ENCODE peak calls at places on chromosomes 1 and 21, in four cellular contexts. D is KG1, R is glutamatergic neuron, W is astrocyte of the cerebellum. U is an unnamed sample.
A peak's percentile ranks its signal among the peaks of the same experiment; 100 is the strongest.

GRCh38 chr1:111099289-111099688 is 40.6 kb downstream of the DRAM2 start:
- DNase-seq in R (no peak), W (no peak), D (no peak), U (no peak)

GRCh38 chr1:6162773-6163172 is 17.3 kb downstream of the CHD5 start:
- DNase-seq in W (no peak), D (no peak), R (peak; percentile 61), U (no peak)

GRCh38 chr1:236457775-236458174 is 63.7 kb downstream of the EDARADD start:
- DNase-seq in R (no peak), D (no peak), W (no peak), U (no peak)

GRCh38 chr21:16418211-16418610 is 688.4 kb downstream of the USP25 start:
- DNase-seq in W (no peak), R (no peak), D (no peak), U (no peak)

GRCh38 chr1:67261646-67262045 is 46.0 kb upstream of the IL12RB2 start:
- DNase-seq in D (peak; percentile 2), R (no peak), W (no peak), U (no peak)

GRCh38 chr1:2152914-2153313 is 41.7 kb downstream of the FAAP20 start:
- DNase-seq in D (no peak), W (no peak), R (no peak), U (no peak)

GRCh38 chr21:33427051-33427450 is 23.8 kb downstream of the IFNGR2 start:
- DNase-seq in W (no peak), D (no peak), R (no peak), U (no peak)

GRCh38 chr1:7224081-7224534 is 438.9 kb downstream of the CAMTA1 start:
- DNase-seq in W (no peak), D (no peak), R (no peak), U (no peak)

GRCh38 chr1:118302145-118302544 is 117.1 kb upstream of the SPAG17 start:
- DNase-seq in R (no peak), W (no peak), D (no peak), U (no peak)

GRCh38 chr1:154860154-154860870 is 9.8 kb downstream of the KCNN3 start:
- DNase-seq in W (no peak), R (no peak), D (no peak), U (no peak)

GRCh38 chr1:204578867-204579664 is 62.9 kb downstream of the MDM4 start:
- DNase-seq in D (no peak), R (peak; percentile 38), W (no peak), U (no peak)

GRCh38 chr1:73781257-73781656 is 416.7 kb downstream of the LRRIQ3 start:
- DNase-seq in R (no peak), W (no peak), D (no peak), U (no peak)

GRCh38 chr1:51175278-51175677 is 60.8 kb upstream of the RNF11 start:
- DNase-seq in W (no peak), R (no peak), D (no peak), U (no peak)

U was measured in HTR-8/SVneo.